ENCODE peak calls at places on chromosomes 7 and 10, in four cellular contexts. Z is neural progenitor cell, U is trophoblast cell, A is PC-3. J is an unnamed sample.

GRCh38 chr10:60964257-60965235 is 20.6 kb upstream of the RHOBTB1 start:
- DNase-seq in Z (peak), A (peak), U (peak), J (peak)

GRCh38 chr7:134477954-134478353 is 19.1 kb upstream of the AKR1B1 start:
- DNase-seq in U (no peak), A (no peak), Z (no peak), J (no peak)

GRCh38 chr7:21086688-21087087 is 300.0 kb upstream of the SP8 start:
- DNase-seq in A (peak), Z (no peak), U (peak), J (no peak)

GRCh38 chr10:30565449-30565848 is 64.1 kb downstream of the LYZL2 start:
- DNase-seq in U (peak), Z (no peak), A (no peak), J (no peak)

GRCh38 chr10:17725703-17726102 is 26.3 kb upstream of the TMEM236 start:
- DNase-seq in Z (no peak), A (no peak), U (no peak), J (no peak)

GRCh38 chr7:4236389-4236788 is 445.7 kb upstream of the FOXK1 start:
- DNase-seq in Z (no peak), A (no peak), U (no peak), J (no peak)

GRCh38 chr10:118958984-118959916 is 70.3 kb upstream of the NANOS1 start:
- DNase-seq in U (peak), A (peak), Z (no peak), J (peak)

GRCh38 chr7:152076324-152076821 is 50.9 kb downstream of the GALNT11 start:
- DNase-seq in A (peak), U (peak), Z (peak), J (peak)

GRCh38 chr7:127417346-127417745 is 24.8 kb upstream of the ZNF800 start:
- DNase-seq in Z (no peak), A (no peak), U (no peak), J (no peak)

GRCh38 chr10:125039354-125039769 is 97.4 kb downstream of the ZRANB1 start:
- DNase-seq in U (no peak), Z (no peak), A (no peak), J (peak)

GRCh38 chr10:44975487-44976331 is 2.9 kb downstream of the DEPP1 start:
- DNase-seq in A (peak), Z (peak), U (peak), J (peak)

GRCh38 chr7:155809947-155810606 is 2.2 kb downstream of the SHH start:
- DNase-seq in Z (peak), A (no peak), U (no peak), J (peak)

GRCh38 chr10:99583702-99584101 is 36.5 kb downstream of the SLC25A28 start:
- DNase-seq in U (no peak), A (no peak), Z (no peak), J (no peak)

GRCh38 chr10:124671486-124672075 is 72.6 kb downstream of the FAM53B start:
- DNase-seq in U (peak), A (peak), Z (peak), J (peak)

GRCh38 chr10:59675812-59676211 is 33.8 kb downstream of the SLC16A9 start:
- DNase-seq in U (peak), A (peak), Z (peak), J (peak)

GRCh38 chr7:92698237-92698841 is 108.1 kb upstream of the FAM133B start:
- DNase-seq in Z (peak), A (no peak), U (no peak), J (no peak)

GRCh38 chr10:59465089-59465488 is 102.7 kb upstream of the FAM13C start:
- DNase-seq in A (peak), Z (peak), U (no peak), J (no peak)

GRCh38 chr7:135441791-135442190 is 68.1 kb downstream of the CNOT4 start:
- DNase-seq in U (peak), Z (no peak), A (peak), J (no peak)

GRCh38 chr7:128835231-128835751 is 5.1 kb downstream of the FLNC start:
- DNase-seq in A (no peak), Z (no peak), U (no peak), J (no peak)

GRCh38 chr7:123140561-123140960 is 59.2 kb downstream of the SLC13A1 start:
- DNase-seq in Z (no peak), A (no peak), U (no peak), J (no peak)
- H3K9ac ChIP-seq in Z (no peak), A (no peak), U (no peak), J (no peak)

GRCh38 chr7:6482743-6483119 is 35.0 kb upstream of the DAGLB start:
- DNase-seq in Z (no peak), U (no peak), A (no peak), J (no peak)

GRCh38 chr7:6480323-6480660 is 32.5 kb upstream of the DAGLB start:
- DNase-seq in U (no peak), A (no peak), Z (no peak), J (no peak)

GRCh38 chr7:6482307-6482706 is 34.6 kb upstream of the DAGLB start:
- DNase-seq in U (no peak), A (peak), Z (no peak), J (no peak)

GRCh38 chr7:6479067-6479466 is 31.3 kb upstream of the DAGLB start:
- DNase-seq in A (no peak), Z (no peak), U (no peak), J (no peak)

DNA sequence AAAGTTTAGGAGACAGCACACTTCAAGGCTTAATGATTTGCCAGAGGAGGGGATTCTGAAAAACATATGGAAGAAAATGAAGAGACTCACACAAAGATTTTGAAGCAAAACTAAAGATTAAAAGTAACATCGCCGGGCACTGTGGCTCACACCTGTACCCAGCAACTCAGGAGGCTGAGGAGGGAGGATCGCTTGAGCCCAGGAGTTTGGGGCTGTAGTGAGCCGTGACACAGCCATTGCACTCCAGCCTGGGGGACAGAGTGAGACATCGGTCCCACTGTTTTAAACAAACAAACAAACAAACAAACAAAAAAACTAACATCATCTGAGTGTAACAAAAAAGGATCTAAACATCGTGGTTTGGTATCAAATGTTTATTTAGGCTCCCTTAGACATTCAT is 33.7 kb upstream of the DAGLB start:
- DNase-seq in A (no peak), U (no peak), Z (no peak), J (no peak)
- H3K9ac ChIP-seq in A (peak), U (no peak), Z (no peak), J (no peak)

DNA sequence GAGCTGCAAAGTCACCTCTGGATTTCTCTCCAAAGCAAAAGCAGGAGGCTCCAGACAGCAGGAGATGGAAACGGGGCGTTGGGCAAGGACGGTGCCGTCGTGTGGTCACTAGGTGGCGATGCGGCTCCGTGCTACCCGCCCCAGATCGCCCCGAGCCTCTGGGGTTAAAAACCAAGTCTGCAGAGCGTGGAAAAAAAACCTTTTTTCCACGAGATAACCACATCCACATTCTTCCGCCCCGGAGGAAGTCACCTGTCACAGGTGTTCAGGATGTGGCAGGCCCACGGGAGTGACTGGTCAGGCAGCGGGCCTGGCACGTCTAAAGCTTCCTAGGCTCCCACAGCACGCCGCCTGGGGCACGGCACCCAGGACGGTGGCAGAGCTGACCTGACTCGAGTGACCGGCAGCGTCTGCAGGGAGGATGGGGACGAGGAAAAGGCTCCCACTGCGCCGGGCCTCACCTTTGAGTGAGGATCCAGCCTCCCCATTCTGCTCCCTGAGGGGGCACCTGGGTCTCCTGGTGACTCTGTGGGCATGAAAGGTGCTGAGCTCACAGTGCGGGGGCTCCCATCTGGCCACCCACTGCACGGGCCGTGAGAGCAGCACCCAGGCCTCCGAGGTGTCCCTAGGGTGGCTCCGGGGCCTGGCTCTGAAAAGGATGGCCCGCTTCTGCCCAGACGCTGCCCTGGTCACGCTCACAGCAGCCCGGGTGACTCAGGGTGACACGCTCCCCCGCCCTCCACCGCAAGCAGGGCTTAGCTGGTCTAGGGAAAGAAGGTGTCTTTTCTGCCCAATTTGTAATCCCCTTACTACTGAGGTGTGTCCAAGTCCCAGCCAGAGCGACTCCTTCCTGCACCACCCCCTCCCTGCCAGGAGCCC is 71.3 kb upstream of the TNRC18 start:
- DNase-seq in A (peak), Z (peak), U (peak), J (peak)
- H3K9ac ChIP-seq in A (peak), Z (no peak), U (no peak), J (no peak)

GRCh38 chr10:103555712-103556111 is 62.2 kb downstream of the NEURL1 start:
- DNase-seq in Z (no peak), U (no peak), A (no peak), J (no peak)

GRCh38 chr10:103556383-103557007 is 63.0 kb downstream of the NEURL1 start:
- DNase-seq in U (no peak), Z (no peak), A (no peak), J (no peak)

GRCh38 chr10:103553743-103554487 is 60.4 kb downstream of the NEURL1 start:
- DNase-seq in Z (no peak), U (no peak), A (no peak), J (peak)

GRCh38 chr10:103554488-103555320 is 61.2 kb downstream of the NEURL1 start:
- DNase-seq in Z (peak), U (peak), A (peak), J (peak)

GRCh38 chr10:103555321-103555649 is 61.8 kb downstream of the NEURL1 start:
- DNase-seq in A (no peak), U (no peak), Z (no peak), J (no peak)
- H3K9ac ChIP-seq in A (no peak), U (no peak), Z (no peak), J (no peak)

DNA sequence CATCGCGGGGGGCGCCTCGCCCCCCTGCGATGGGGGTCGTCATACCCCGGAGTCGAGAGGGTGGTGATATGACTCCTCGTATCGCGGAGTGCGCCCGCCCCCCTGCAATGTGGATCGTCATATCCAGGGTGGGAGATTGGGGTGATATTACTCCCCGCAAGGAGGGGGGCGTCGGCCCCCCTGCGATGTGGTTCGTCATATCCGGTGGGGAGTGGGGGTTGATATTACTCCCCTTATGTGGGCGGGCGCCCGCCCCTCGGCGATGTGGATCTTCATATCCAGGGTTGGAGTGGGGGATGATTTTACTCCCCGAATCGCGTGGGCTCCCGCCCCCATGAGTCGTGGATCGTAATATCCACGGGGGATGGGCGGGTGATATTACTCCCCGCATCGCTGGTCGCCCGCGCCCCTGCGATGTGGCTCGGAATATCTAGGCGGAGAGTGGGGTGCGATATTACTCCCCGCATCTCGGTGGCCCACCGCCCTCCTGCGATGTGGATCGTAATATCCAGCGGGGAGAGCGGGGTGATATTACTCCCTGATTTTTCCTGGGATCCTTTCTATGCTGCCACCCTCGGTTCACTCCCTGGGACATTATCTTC is 36.9 kb downstream of the MEIG1 start:
- DNase-seq in A (no peak), U (no peak), Z (no peak), J (no peak)
- H3K9ac ChIP-seq in A (no peak), U (no peak), Z (no peak), J (no peak)

GRCh38 chr7:119713606-119714005 is 559.4 kb upstream of the KCND2 start:
- DNase-seq in Z (no peak), U (no peak), A (no peak), J (no peak)
- H3K9ac ChIP-seq in Z (no peak), U (no peak), A (no peak), J (no peak)

GRCh38 chr10:11813855-11814557 is 9.2 kb upstream of the PROSER2 start:
- DNase-seq in U (no peak), A (peak), Z (no peak), J (no peak)
- H3K9ac ChIP-seq in U (no peak), A (no peak), Z (no peak), J (no peak)

GRCh38 chr7:90710466-90710850 is 114.3 kb downstream of the CDK14 start:
- DNase-seq in U (no peak), A (no peak), Z (no peak), J (no peak)
- H3K9ac ChIP-seq in U (no peak), A (no peak), Z (no peak), J (no peak)